ENCODE peak calls at places on chromosome 7, in seven cellular contexts. U, O, F, W, G, Y and E are unnamed samples.

GRCh38 chr7:378041-378420 is 88.1 kb downstream of the FOXL3 start:
- DNase-seq in U (no peak), O (no peak), F (no peak), W (no peak), G (no peak), Y (no peak), E (no peak)

GRCh38 chr7:6526997-6527378 is 24.3 kb downstream of the GRID2IP start:
- DNase-seq in U (no peak), O (no peak), F (no peak), W (no peak), G (no peak), Y (no peak), E (no peak)

GRCh38 chr7:78130443-78131200 is 332.0 kb downstream of the PHTF2 start:
- DNase-seq in U (no peak), O (no peak), F (peak; percentile 28), W (no peak), G (no peak), Y (no peak), E (no peak)

GRCh38 chr7:93823621-93824020 is 66.9 kb downstream of the TFPI2 start:
- DNase-seq in U (no peak), O (no peak), F (no peak), W (no peak), G (no peak), Y (no peak), E (no peak)

GRCh38 chr7:1709900-1710299 is 39.8 kb downstream of the ELFN1 start:
- DNase-seq in U (no peak), O (no peak), F (no peak), W (no peak), G (no peak), Y (no peak), E (peak; percentile 33)

GRCh38 chr7:2517004-2517403 is 2.6 kb upstream of the LFNG start:
- DNase-seq in U (no peak), O (no peak), F (no peak), W (no peak), G (no peak), Y (peak; percentile 79), E (no peak)

GRCh38 chr7:11212080-11212711 is 238.5 kb downstream of the PHF14 start:
- DNase-seq in U (peak; percentile 55), O (peak; percentile 63), F (peak; percentile 70), W (peak; percentile 35), G (peak; percentile 12), Y (peak; percentile 82), E (peak; percentile 43)

GRCh38 chr7:16344927-16345326 is 76.4 kb downstream of the CRPPA start:
- DNase-seq in U (no peak), O (no peak), F (no peak), W (no peak), G (no peak), Y (no peak), E (peak; percentile 22)

GRCh38 chr7:30802812-30803211 is 31.6 kb downstream of the MINDY4 start:
- DNase-seq in U (no peak), O (no peak), F (no peak), W (no peak), G (no peak), Y (no peak), E (no peak)

GRCh38 chr7:29243777-29244655 is 49.4 kb downstream of the CHN2 start:
- DNase-seq in U (no peak), O (no peak), F (no peak), W (peak; percentile 61), G (peak; percentile 27), Y (no peak), E (peak; percentile 16)

GRCh38 chr7:157652954-157653826 is 316.4 kb downstream of the DNAJB6 start:
- DNase-seq in U (no peak), O (no peak), F (no peak), W (no peak), G (no peak), Y (no peak), E (no peak)

GRCh38 chr7:129375221-129375938 is 58.9 kb upstream of the STRIP2 start:
- DNase-seq in U (no peak), O (no peak), F (no peak), W (no peak), G (no peak), Y (no peak), E (no peak)

GRCh38 chr7:92835140-92835850 is 1.1 kb downstream of the CDK6 start:
- DNase-seq in U (peak; percentile 47), O (no peak), F (no peak), W (peak; percentile 63), G (peak; percentile 20), Y (peak; percentile 81), E (peak; percentile 68)

GRCh38 chr7:70829221-70830059 is 302.5 kb upstream of the GALNT17 start:
- DNase-seq in U (peak; percentile 56), O (peak; percentile 8), F (no peak), W (peak; percentile 66), G (peak; percentile 24), Y (peak; percentile 67), E (peak; percentile 78)

GRCh38 chr7:51346136-51346535 is 29.5 kb upstream of the COBL start:
- DNase-seq in U (no peak), O (no peak), F (peak; percentile 83), W (no peak), G (no peak), Y (no peak), E (no peak)

GRCh38 chr7:13991791-13992620 is 2.5 kb upstream of the ETV1 start:
- DNase-seq in U (no peak), O (no peak), F (no peak), W (no peak), G (no peak), Y (no peak), E (no peak)

GRCh38 chr7:116674508-116675173 is 2.6 kb downstream of the MET start:
- DNase-seq in U (no peak), O (no peak), F (no peak), W (no peak), G (no peak), Y (no peak), E (no peak)

GRCh38 chr7:115910541-115911164 is 119.9 kb downstream of the TFEC start:
- DNase-seq in U (no peak), O (no peak), F (peak; percentile 63), W (no peak), G (no peak), Y (peak; percentile 49), E (peak; percentile 9)

GRCh38 chr7:40965745-40966144 is 737.1 kb downstream of the INHBA start:
- DNase-seq in U (no peak), O (no peak), F (no peak), W (no peak), G (no peak), Y (no peak), E (no peak)

GRCh38 chr7:100567751-100568175 is 5.9 kb downstream of the SAP25 start:
- DNase-seq in U (no peak), O (no peak), F (peak; percentile 46), W (no peak), G (no peak), Y (no peak), E (no peak)